ENCODE peak calls at places on chromosomes 16 and 17, in eight cellular contexts. J, B, W, R, H, C, L and F are unnamed samples.

GRCh38 chr17:16171613-16172012 is 43.7 kb downstream of the NCOR1 start:
- DNase-seq in L (no peak), J (no peak), W (peak), B (no peak), R (no peak), C (no peak), H (no peak), F (no peak)

GRCh38 chr16:78230832-78231231 is 131.4 kb downstream of the WWOX start:
- DNase-seq in W (peak), J (no peak), L (peak), R (no peak), B (no peak), C (no peak), H (no peak), F (no peak)

GRCh38 chr17:51346218-51346982 is 86.1 kb downstream of the UTP18 start:
- DNase-seq in B (no peak), C (no peak), J (no peak), L (no peak), H (no peak), W (peak), R (no peak), F (no peak)

GRCh38 chr17:44417553-44417952 is 28.1 kb upstream of the ITGA2B start:
- DNase-seq in R (no peak), J (no peak), H (no peak), L (no peak), W (peak), B (no peak), C (no peak), F (no peak)

GRCh38 chr17:73907601-73907910 is 263.3 kb upstream of the SDK2 start:
- DNase-seq in B (no peak), W (no peak), R (no peak), H (no peak), J (no peak), L (no peak), C (no peak), F (no peak)

GRCh38 chr16:29860218-29860617 is 2.8 kb downstream of the CDIPT start:
- DNase-seq in H (no peak), L (no peak), B (no peak), W (no peak), J (no peak), C (no peak), R (no peak), F (no peak)

GRCh38 chr17:1298616-1299015 is 19.2 kb downstream of the TRARG1 start:
- DNase-seq in L (peak), C (no peak), B (peak), R (no peak), W (peak), J (peak), H (no peak), F (peak)

GRCh38 chr17:60386137-60386395 is 5.9 kb downstream of the USP32 start:
- DNase-seq in R (no peak), W (no peak), H (no peak), J (no peak), B (no peak), L (no peak), C (no peak), F (no peak)

GRCh38 chr16:2270588-2271470 is 2.9 kb upstream of the RNPS1 start:
- DNase-seq in C (no peak), L (no peak), B (no peak), W (no peak), H (no peak), J (no peak), R (no peak), F (no peak)

GRCh38 chr16:11762431-11762830 is 19.8 kb upstream of the TXNDC11 start:
- DNase-seq in W (no peak), C (no peak), L (no peak), J (no peak), R (no peak), H (no peak), B (no peak), F (no peak)

GRCh38 chr17:58317421-58318064 is 11.1 kb downstream of the TSPOAP1 start:
- DNase-seq in B (peak), R (peak), L (peak), H (peak), J (peak), W (peak), C (peak), F (no peak)

GRCh38 chr17:16461606-16461866 is 30.5 kb downstream of the LRRC75A start:
- DNase-seq in C (no peak), J (no peak), W (no peak), H (no peak), B (no peak), L (no peak), R (no peak), F (no peak)

GRCh38 chr16:1257561-1258217 is 1.8 kb downstream of the TPSD1 start:
- DNase-seq in R (no peak), B (no peak), C (no peak), J (no peak), L (no peak), H (no peak), W (no peak), F (no peak)

GRCh38 chr17:2737693-2738092 is 11.8 kb downstream of the CCDC92B start:
- DNase-seq in R (no peak), B (no peak), J (no peak), C (no peak), H (no peak), W (no peak), L (no peak), F (no peak)

GRCh38 chr16:57950382-57950781 is 20.5 kb downstream of the CNGB1 start:
- DNase-seq in L (no peak), R (no peak), J (no peak), B (no peak), H (no peak), W (no peak), C (no peak), F (no peak)

GRCh38 chr16:48053346-48053745 is 102.4 kb downstream of the ABCC12 start:
- DNase-seq in W (peak), R (no peak), J (no peak), H (peak), L (peak), B (no peak), C (no peak), F (no peak)

GRCh38 chr16:66471696-66472393 is 44.8 kb downstream of the BEAN1 start:
- DNase-seq in W (no peak), L (no peak), R (no peak), B (no peak), C (no peak), H (no peak), J (no peak), F (no peak)

GRCh38 chr16:10992112-10992511 is 47.7 kb downstream of the CLEC16A start:
- DNase-seq in W (peak), R (no peak), C (no peak), B (no peak), H (no peak), L (no peak), J (no peak), F (no peak)

GRCh38 chr17:77691216-77692085 is 267.1 kb upstream of the TNRC6C start:
- DNase-seq in R (no peak), B (no peak), C (peak), L (no peak), H (no peak), J (no peak), W (no peak), F (no peak)

GRCh38 chr17:43846963-43847369 is at the start of gene CD300LG:
- DNase-seq in R (no peak), B (no peak), L (peak), W (no peak), C (no peak), H (no peak), J (no peak), F (peak)

GRCh38 chr17:50863221-50863843 is 2.8 kb downstream of the TOB1 start:
- DNase-seq in B (peak), L (peak), R (no peak), J (peak), C (no peak), W (peak), H (peak), F (peak)

GRCh38 chr17:16941643-16942042 is 30.3 kb downstream of the TNFRSF13B start:
- DNase-seq in J (no peak), L (no peak), C (no peak), W (peak), B (no peak), R (no peak), H (no peak), F (no peak)

GRCh38 chr17:3827124-3827773 is 18.8 kb downstream of the NCBP3 start:
- DNase-seq in W (peak), L (peak), H (peak), C (peak), R (peak), J (peak), B (peak), F (peak)

GRCh38 chr17:16945513-16946201 is 26.3 kb downstream of the TNFRSF13B start:
- DNase-seq in C (no peak), R (no peak), J (no peak), H (no peak), W (peak), L (peak), B (no peak), F (no peak)

GRCh38 chr16:986411-986810 is 4.8 kb downstream of the SOX8 start:
- DNase-seq in W (no peak), L (no peak), C (no peak), R (no peak), J (no peak), B (no peak), H (no peak), F (no peak)

GRCh38 chr17:18033442-18034099 is 5.4 kb downstream of the ATPAF2 start:
- DNase-seq in W (peak), B (peak), C (peak), J (peak), R (no peak), H (no peak), L (peak), F (peak)

GRCh38 chr16:85554791-85555548 is 58.2 kb upstream of the GSE1 start:
- DNase-seq in W (peak), J (peak), L (peak), B (peak), H (peak), R (peak), C (peak), F (peak)

GRCh38 chr16:49469930-49470451 is 96.4 kb downstream of the C16orf78 start:
- DNase-seq in C (no peak), L (no peak), B (no peak), J (no peak), R (no peak), W (no peak), H (peak), F (no peak)

GRCh38 chr16:11254913-11255736 is 879 bp downstream of the SOCS1 start:
- DNase-seq in C (peak), H (peak), W (peak), J (peak), R (peak), B (peak), L (peak), F (peak)

GRCh38 chr16:84851192-84852127 is 31.7 kb downstream of the CRISPLD2 start:
- DNase-seq in H (no peak), C (no peak), J (no peak), W (peak), L (no peak), B (no peak), R (no peak), F (no peak)

GRCh38 chr16:86383488-86384262 is 126.7 kb upstream of the FOXF1 start:
- DNase-seq in H (no peak), R (no peak), W (no peak), C (no peak), B (no peak), L (no peak), J (no peak), F (no peak)

GRCh38 chr16:87133112-87133850 is 183.9 kb downstream of the C16orf95 start:
- DNase-seq in J (no peak), L (no peak), H (no peak), R (no peak), B (no peak), C (no peak), W (no peak), F (no peak)

GRCh38 chr16:87278191-87279093 is 38.8 kb downstream of the C16orf95 start:
- DNase-seq in R (peak), B (peak), J (peak), W (peak), C (peak), H (peak), L (peak), F (peak)

GRCh38 chr16:89020925-89021595 is 44.1 kb upstream of the CBFA2T3 start:
- DNase-seq in H (no peak), C (no peak), W (no peak), R (no peak), L (no peak), B (no peak), J (no peak), F (peak)